ENCODE peak calls at places on chromosomes 6 and 20, in ten cellular contexts. N, M, K, L, C, H, W, X, E and S are unnamed samples.

GRCh38 chr6:48766349-48766748 is 655.4 kb upstream of the PTCHD4 start:
- DNase-seq in N (no peak), M (peak; percentile 8), K (no peak), L (no peak), C (no peak), H (no peak), W (no peak), X (no peak), E (no peak), S (peak; percentile 63)

GRCh38 chr6:130615816-130616215 is 211.4 kb upstream of the SMLR1 start:
- DNase-seq in N (no peak), M (no peak), K (no peak), L (no peak), C (no peak), H (no peak), W (no peak), X (no peak), E (no peak), S (no peak)

GRCh38 chr20:63347081-63347741 is 13.9 kb downstream of the CHRNA4 start:
- DNase-seq in N (no peak), M (no peak), K (no peak), L (no peak), C (no peak), H (no peak), W (no peak), X (no peak), E (peak; percentile 24), S (no peak)

GRCh38 chr6:170116643-170117042 is 174.2 kb downstream of the DLL1 start:
- DNase-seq in N (no peak), M (no peak), K (peak; percentile 78), L (no peak), C (peak; percentile 2), H (no peak), W (no peak), X (no peak), E (no peak), S (no peak)

GRCh38 chr6:89459501-89459900 is 26.5 kb downstream of the ANKRD6 start:
- DNase-seq in N (no peak), M (no peak), K (no peak), L (no peak), C (no peak), H (no peak), W (no peak), X (no peak), E (no peak), S (no peak)

GRCh38 chr20:32448306-32449056 is 90.3 kb downstream of the ASXL1 start:
- DNase-seq in N (no peak), M (no peak), K (no peak), L (no peak), C (no peak), H (no peak), W (no peak), X (no peak), E (no peak), S (no peak)

GRCh38 chr6:148508401-148509151 is 165.9 kb downstream of the SASH1 start:
- DNase-seq in N (no peak), M (peak; percentile 43), K (no peak), L (no peak), C (no peak), H (no peak), W (no peak), X (no peak), E (no peak), S (peak; percentile 85)

GRCh38 chr6:36914227-36914794 is 28.6 kb downstream of the C6orf89 start:
- DNase-seq in N (no peak), M (peak; percentile 22), K (no peak), L (no peak), C (no peak), H (no peak), W (no peak), X (no peak), E (peak; percentile 26), S (peak; percentile 53)

GRCh38 chr6:3616565-3617176 is 134.8 kb downstream of the PXDC1 start:
- DNase-seq in N (no peak), M (no peak), K (peak; percentile 57), L (no peak), C (no peak), H (no peak), W (no peak), X (no peak), E (no peak), S (no peak)

GRCh38 chr6:149965191-149966020 is 1.7 kb downstream of the ULBP1 start:
- DNase-seq in N (no peak), M (no peak), K (no peak), L (no peak), C (peak; percentile 38), H (no peak), W (no peak), X (peak; percentile 66), E (peak; percentile 57), S (no peak)

GRCh38 chr6:167214216-167214615 is 56.4 kb upstream of the GPR31 start:
- DNase-seq in N (no peak), M (no peak), K (no peak), L (peak; percentile 85), C (no peak), H (no peak), W (no peak), X (no peak), E (no peak), S (no peak)

GRCh38 chr6:73169111-73169510 is 56.2 kb downstream of the KHDC1L start:
- DNase-seq in N (no peak), M (no peak), K (no peak), L (no peak), C (no peak), H (no peak), W (no peak), X (no peak), E (no peak), S (no peak)

GRCh38 chr20:707711-708110 is 32.1 kb upstream of the SCRT2 start:
- DNase-seq in N (no peak), M (no peak), K (no peak), L (no peak), C (no peak), H (no peak), W (no peak), X (no peak), E (no peak), S (no peak)

GRCh38 chr6:159969921-159970320 is 1.0 kb downstream of the IGF2R start:
- DNase-seq in N (no peak), M (no peak), K (peak; percentile 84), L (no peak), C (no peak), H (peak; percentile 76), W (peak; percentile 59), X (no peak), E (peak; percentile 28), S (peak; percentile 77)

GRCh38 chr6:122733259-122733658 is 46.3 kb upstream of the FABP7 start:
- DNase-seq in N (no peak), M (no peak), K (no peak), L (no peak), C (no peak), H (no peak), W (no peak), X (no peak), E (no peak), S (no peak)

GRCh38 chr6:122735618-122736017 is 43.9 kb upstream of the FABP7 start:
- DNase-seq in N (no peak), M (no peak), K (no peak), L (no peak), C (no peak), H (no peak), W (no peak), X (no peak), E (no peak), S (no peak)

GRCh38 chr6:122734529-122735203 is 44.9 kb upstream of the FABP7 start:
- DNase-seq in N (no peak), M (no peak), K (no peak), L (no peak), C (no peak), H (no peak), W (no peak), X (no peak), E (no peak), S (no peak)

GRCh38 chr6:122736606-122737005 is 42.9 kb upstream of the FABP7 start:
- DNase-seq in N (no peak), M (no peak), K (no peak), L (no peak), C (no peak), H (no peak), W (no peak), X (no peak), E (no peak), S (no peak)

GRCh38 chr6:122736166-122736565 is 43.4 kb upstream of the FABP7 start:
- DNase-seq in N (no peak), M (no peak), K (no peak), L (no peak), C (no peak), H (no peak), W (no peak), X (no peak), E (no peak), S (no peak)
- TF ChIP-seq CTCF in N (no peak), M (no peak), K (no peak), L (no peak), C (no peak), H (no peak), W (no peak), X (no peak), E (no peak), S (no peak)

DNA sequence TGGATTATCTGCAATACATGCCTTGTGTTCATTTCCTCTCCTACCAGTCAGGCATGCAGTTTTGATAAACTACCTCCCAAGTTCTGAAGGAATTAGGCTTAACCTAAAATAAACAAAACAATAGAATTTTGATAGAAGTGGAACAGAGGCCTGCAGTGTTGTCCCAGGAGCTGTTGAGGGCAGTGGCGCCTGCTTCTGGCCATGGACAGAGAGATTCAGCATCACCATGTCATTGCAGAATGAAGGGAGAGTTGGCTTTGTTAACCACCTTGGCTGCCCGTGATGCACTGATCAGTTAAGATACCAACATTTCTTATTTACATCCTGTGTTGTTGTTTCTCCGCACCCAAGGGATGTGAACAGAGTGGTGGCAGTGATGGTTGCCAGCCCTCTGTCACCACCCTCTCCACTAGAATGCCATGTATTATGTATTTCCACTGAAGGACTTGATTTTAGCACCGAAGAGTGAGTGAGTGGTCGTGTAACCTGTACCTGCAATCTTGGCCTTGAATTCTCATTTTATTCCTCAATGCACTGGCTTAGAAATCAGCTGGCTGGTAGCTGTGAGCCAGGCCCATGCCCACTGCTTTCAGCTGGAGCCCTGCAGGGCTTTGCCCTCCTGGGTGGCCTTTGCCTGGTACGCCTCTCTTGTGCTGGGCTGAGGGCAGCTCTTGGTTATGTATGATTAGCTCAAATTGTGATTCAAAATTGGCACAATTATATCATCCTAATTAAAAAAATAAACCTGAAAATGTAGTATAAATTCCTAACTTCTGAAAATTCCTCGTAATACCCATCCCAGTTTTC is 56.5 kb downstream of the SHLD1 start:
- DNase-seq in N (no peak), M (no peak), K (peak; percentile 48), L (no peak), C (no peak), H (no peak), W (no peak), X (no peak), E (no peak), S (no peak)
- TF ChIP-seq CTCF in N (no peak), M (no peak), K (no peak), L (no peak), C (no peak), H (no peak), W (no peak), X (no peak), E (no peak), S (peak; percentile 31)

GRCh38 chr6:113414511-113414910 is 442.6 kb upstream of the MARCKS start:
- DNase-seq in N (no peak), M (peak; percentile 50), K (no peak), L (no peak), C (no peak), H (peak; percentile 32), W (no peak), X (no peak), E (peak; percentile 18), S (peak; percentile 89)
- TF ChIP-seq CTCF in N (no peak), M (peak; percentile 76), K (peak; percentile 73), L (peak; percentile 30), C (no peak), H (peak; percentile 51), W (no peak), X (no peak), E (no peak), S (peak; percentile 83)

GRCh38 chr20:47854687-47855212 is 69.5 kb upstream of the SULF2 start:
- DNase-seq in N (no peak), M (no peak), K (no peak), L (no peak), C (no peak), H (no peak), W (peak; percentile 57), X (no peak), E (peak; percentile 47), S (peak; percentile 5)
- TF ChIP-seq CTCF in N (no peak), M (peak; percentile 42), K (peak; percentile 31), L (no peak), C (no peak), H (no peak), W (peak; percentile 50), X (no peak), E (peak; percentile 24), S (peak; percentile 72)